ENCODE peak calls at places on chromosomes 12 and 14, in six cellular contexts. D is stromal cell of bone marrow; N is activated CD8-positive, alpha-beta memory T cell treated with anti-CD3 and anti-CD28 coated beads for 1 hour; T is activated T-helper 1 cell treated with Interleukin-2 at 50 U/mL for 16 hours; Y is stimulated activated CD4-positive, alpha-beta T cell treated with anti-CD3 and anti-CD28 coated beads, Interleukin-1b, Interleukin-23, amount 100 ng/mL, for 4 hours; L is mucosa of gallbladder. F is an unnamed sample.
A peak's percentile ranks its signal among the peaks of the same experiment; 100 is the strongest.

GRCh38 chr14:103984196-103984595 is 41.9 kb upstream of the RD3L start:
- DNase-seq in D (no peak), N (no peak), T (no peak), Y (no peak), L (no peak), F (no peak)

GRCh38 chr12:49345048-49345839 is 1.4 kb upstream of the DNAJC22 start:
- DNase-seq in D (no peak), N (no peak), T (no peak), Y (no peak), L (no peak), F (no peak)

GRCh38 chr14:99274346-99275221 is 2.6 kb upstream of the BCL11B start:
- DNase-seq in D (peak; percentile 25), N (no peak), T (no peak), Y (peak; percentile 34), L (peak; percentile 86), F (no peak)

GRCh38 chr12:93846936-93847516 is 169.9 kb downstream of the CRADD start:
- DNase-seq in D (no peak), N (no peak), T (no peak), Y (no peak), L (no peak), F (no peak)

GRCh38 chr12:52023182-52023975 is 16.6 kb downstream of the TAMALIN start:
- DNase-seq in D (no peak), N (peak; percentile 91), T (peak; percentile 82), Y (peak; percentile 94), L (peak; percentile 87), F (peak; percentile 90)

GRCh38 chr12:57330989-57331388 is 80.0 kb upstream of the STAC3 start:
- DNase-seq in D (no peak), N (no peak), T (no peak), Y (no peak), L (no peak), F (no peak)

GRCh38 chr12:106282457-106283097 is 20.0 kb upstream of the TCP11L2 start:
- DNase-seq in D (peak; percentile 40), N (peak; percentile 14), T (peak; percentile 15), Y (peak; percentile 15), L (peak; percentile 36), F (no peak)

GRCh38 chr14:76968621-76969063 is 59.9 kb downstream of the IRF2BPL start:
- DNase-seq in D (no peak), N (no peak), T (no peak), Y (no peak), L (no peak), F (no peak)

GRCh38 chr12:1281683-1282366 is 290.8 kb downstream of the ERC1 start:
- DNase-seq in D (peak; percentile 29), N (no peak), T (no peak), Y (no peak), L (no peak), F (no peak)

GRCh38 chr12:110846615-110847566 is at the start of gene CCDC63:
- DNase-seq in D (no peak), N (peak; percentile 10), T (no peak), Y (peak; percentile 25), L (peak; percentile 38), F (peak; percentile 25)

GRCh38 chr14:75417674-75418073 is 10.1 kb upstream of the JDP2 start:
- DNase-seq in D (no peak), N (no peak), T (no peak), Y (no peak), L (no peak), F (no peak)

GRCh38 chr14:90642239-90642717 is 174.0 kb downstream of the TTC7B start:
- DNase-seq in D (no peak), N (no peak), T (no peak), Y (no peak), L (peak; percentile 23), F (no peak)

GRCh38 chr12:6821271-6821673 is 349 bp upstream of the GPR162 start:
- DNase-seq in D (peak; percentile 50), N (no peak), T (no peak), Y (no peak), L (peak; percentile 67), F (no peak)

GRCh38 chr14:33839193-33840076 is 111.4 kb downstream of the EGLN3 start:
- DNase-seq in D (peak; percentile 25), N (peak; percentile 29), T (peak; percentile 9), Y (peak; percentile 20), L (peak; percentile 54), F (peak; percentile 30)

GRCh38 chr12:123388948-123389559 is 5.1 kb downstream of the KMT5A start:
- DNase-seq in D (no peak), N (no peak), T (no peak), Y (peak; percentile 18), L (no peak), F (no peak)

GRCh38 chr14:64255756-64256155 is 38.4 kb downstream of the ESR2 start:
- DNase-seq in D (no peak), N (no peak), T (no peak), Y (no peak), L (no peak), F (no peak)

GRCh38 chr12:90896164-90896563 is 58.8 kb downstream of the CCER1 start:
- DNase-seq in D (peak; percentile 41), N (no peak), T (no peak), Y (no peak), L (no peak), F (no peak)

GRCh38 chr12:54824402-54824801 is 29.9 kb upstream of the MUCL1 start:
- DNase-seq in D (no peak), N (no peak), T (no peak), Y (no peak), L (no peak), F (no peak)

GRCh38 chr14:37048666-37049071 is 123.7 kb downstream of the SLC25A21 start:
- DNase-seq in D (no peak), N (no peak), T (no peak), Y (no peak), L (no peak), F (no peak)

GRCh38 chr12:48489012-48489411 is 6.7 kb downstream of the C12orf54 start:
- DNase-seq in D (no peak), N (no peak), T (no peak), Y (no peak), L (no peak), F (no peak)

GRCh38 chr12:107992870-107993451 is 136.1 kb upstream of the WSCD2 start:
- DNase-seq in D (peak; percentile 6), N (no peak), T (no peak), Y (no peak), L (peak; percentile 21), F (no peak)

GRCh38 chr14:30235485-30235884 is 307.8 kb upstream of the PRKD1 start:
- DNase-seq in D (no peak), N (no peak), T (no peak), Y (no peak), L (no peak), F (no peak)

GRCh38 chr14:74906923-74907620 is 16.0 kb downstream of the RPS6KL1 start:
- DNase-seq in D (no peak), N (no peak), T (no peak), Y (no peak), L (no peak), F (no peak)

GRCh38 chr12:56897844-56898341 is 36.3 kb downstream of the SDR9C7 start:
- DNase-seq in D (peak; percentile 29), N (no peak), T (no peak), Y (no peak), L (no peak), F (no peak)

GRCh38 chr14:38877744-38878388 is 225.2 kb downstream of the SEC23A start:
- DNase-seq in D (no peak), N (no peak), T (no peak), Y (no peak), L (no peak), F (no peak)

GRCh38 chr12:64181504-64182291 is 40.4 kb downstream of the KICS2 start:
- DNase-seq in D (peak; percentile 97), N (no peak), T (no peak), Y (no peak), L (peak; percentile 59), F (no peak)

GRCh38 chr12:14886271-14886670 is 617 bp upstream of the MGP start:
- DNase-seq in D (no peak), N (no peak), T (no peak), Y (no peak), L (no peak), F (no peak)

GRCh38 chr12:89280833-89281533 is 71.3 kb downstream of the DUSP6 start:
- DNase-seq in D (no peak), N (no peak), T (no peak), Y (no peak), L (no peak), F (no peak)

GRCh38 chr14:34302654-34303053 is 159.4 kb downstream of the SPTSSA start:
- DNase-seq in D (no peak), N (no peak), T (no peak), Y (no peak), L (no peak), F (no peak)

GRCh38 chr12:121812320-121812871 is 8.6 kb downstream of the SETD1B start:
- DNase-seq in D (no peak), N (no peak), T (no peak), Y (no peak), L (peak; percentile 78), F (no peak)